ENCODE peak calls at places on chromosomes 12 and 14, in four cellular contexts. One of them, this sample, is unnamed.

GRCh38 chr14:54781080-54781479 is 121.5 kb downstream of the GCH1 start:
- DNase-seq in tibial nerve: no peak
- DNase-seq in fibroblast of the aortic adventitia: no peak
- DNase-seq in body of pancreas: no peak
- DNase-seq in this sample: no peak

GRCh38 chr12:16112151-16112550 is 165.3 kb downstream of the SLC15A5 start:
- DNase-seq in body of pancreas: no peak
- DNase-seq in fibroblast of the aortic adventitia: no peak
- DNase-seq in tibial nerve: no peak
- DNase-seq in this sample: no peak

GRCh38 chr14:67820428-67820881 is 876 bp downstream of the RAD51B start:
- DNase-seq in fibroblast of the aortic adventitia: peak; percentile 43
- DNase-seq in tibial nerve: no peak
- DNase-seq in body of pancreas: no peak
- DNase-seq in this sample: peak; percentile 17

GRCh38 chr12:27383429-27384260 is 51.0 kb downstream of the BMAL2 start:
- DNase-seq in tibial nerve: peak; percentile 82
- DNase-seq in body of pancreas: peak; percentile 86
- DNase-seq in fibroblast of the aortic adventitia: peak; percentile 94
- DNase-seq in this sample: peak; percentile 85

GRCh38 chr14:38039526-38039925 is 168.2 kb upstream of the SSTR1 start:
- DNase-seq in body of pancreas: no peak
- DNase-seq in tibial nerve: no peak
- DNase-seq in fibroblast of the aortic adventitia: no peak
- DNase-seq in this sample: no peak

GRCh38 chr14:102878174-102878969 is 44.1 kb upstream of the AMN start:
- DNase-seq in tibial nerve: no peak
- DNase-seq in fibroblast of the aortic adventitia: no peak
- DNase-seq in body of pancreas: no peak
- DNase-seq in this sample: no peak

GRCh38 chr12:1616233-1617066 is 12.6 kb upstream of the WNT5B start:
- DNase-seq in body of pancreas: no peak
- DNase-seq in tibial nerve: no peak
- DNase-seq in fibroblast of the aortic adventitia: no peak
- DNase-seq in this sample: peak; percentile 54

GRCh38 chr12:108106599-108106998 is 22.5 kb upstream of the WSCD2 start:
- DNase-seq in tibial nerve: no peak
- DNase-seq in fibroblast of the aortic adventitia: no peak
- DNase-seq in body of pancreas: no peak
- DNase-seq in this sample: no peak

GRCh38 chr14:50044040-50044651 is 72.2 kb downstream of the VCPKMT start:
- DNase-seq in fibroblast of the aortic adventitia: no peak
- DNase-seq in body of pancreas: no peak
- DNase-seq in tibial nerve: no peak
- DNase-seq in this sample: peak; percentile 66

GRCh38 chr12:37672655-37673260 is 643.8 kb upstream of the ALG10B start:
- DNase-seq in body of pancreas: no peak
- DNase-seq in tibial nerve: no peak
- DNase-seq in fibroblast of the aortic adventitia: peak; percentile 4
- DNase-seq in this sample: no peak

GRCh38 chr12:77943466-77943865 is 112.8 kb downstream of the NAV3 start:
- DNase-seq in tibial nerve: no peak
- DNase-seq in body of pancreas: no peak
- DNase-seq in fibroblast of the aortic adventitia: peak; percentile 87
- DNase-seq in this sample: no peak

GRCh38 chr12:120399531-120399930 is 30.6 kb upstream of the MSI1 start:
- DNase-seq in body of pancreas: no peak
- DNase-seq in fibroblast of the aortic adventitia: peak; percentile 43
- DNase-seq in tibial nerve: no peak
- DNase-seq in this sample: peak; percentile 29

GRCh38 chr14:102666635-102667034 is 74.2 kb downstream of the RCOR1 start:
- DNase-seq in fibroblast of the aortic adventitia: no peak
- DNase-seq in body of pancreas: no peak
- DNase-seq in tibial nerve: no peak
- DNase-seq in this sample: no peak

GRCh38 chr12:20681334-20681733 is 13.8 kb upstream of the SLCO1C1 start:
- DNase-seq in tibial nerve: no peak
- DNase-seq in body of pancreas: no peak
- DNase-seq in fibroblast of the aortic adventitia: no peak
- DNase-seq in this sample: no peak

GRCh38 chr14:78725086-78725485 is 554.9 kb downstream of the NRXN3 start:
- DNase-seq in fibroblast of the aortic adventitia: no peak
- DNase-seq in tibial nerve: no peak
- DNase-seq in body of pancreas: no peak
- DNase-seq in this sample: no peak

GRCh38 chr12:75921687-75922289 is 109.8 kb downstream of the PHLDA1 start:
- DNase-seq in body of pancreas: peak; percentile 21
- DNase-seq in tibial nerve: no peak
- DNase-seq in fibroblast of the aortic adventitia: no peak
- DNase-seq in this sample: no peak

GRCh38 chr12:6923851-6924250 is 3.9 kb upstream of the ATN1 start:
- DNase-seq in tibial nerve: no peak
- DNase-seq in fibroblast of the aortic adventitia: peak; percentile 38
- DNase-seq in body of pancreas: peak; percentile 32
- DNase-seq in this sample: no peak

GRCh38 chr12:67524861-67525499 is 123.6 kb upstream of the DYRK2 start:
- DNase-seq in fibroblast of the aortic adventitia: no peak
- DNase-seq in body of pancreas: no peak
- DNase-seq in tibial nerve: no peak
- DNase-seq in this sample: peak; percentile 5

GRCh38 chr12:126361804-126362203 is 1296.6 kb downstream of the AACS start:
- DNase-seq in fibroblast of the aortic adventitia: no peak
- DNase-seq in body of pancreas: no peak
- DNase-seq in tibial nerve: no peak
- DNase-seq in this sample: no peak

GRCh38 chr12:117231750-117232149 is 41.5 kb upstream of the FBXO21 start:
- DNase-seq in tibial nerve: no peak
- DNase-seq in body of pancreas: no peak
- DNase-seq in fibroblast of the aortic adventitia: no peak
- DNase-seq in this sample: peak; percentile 16

GRCh38 chr14:105058521-105059034 is 6.7 kb downstream of the GPR132 start:
- DNase-seq in fibroblast of the aortic adventitia: no peak
- DNase-seq in tibial nerve: no peak
- DNase-seq in body of pancreas: no peak
- DNase-seq in this sample: no peak

GRCh38 chr14:52080817-52081755 is 12.2 kb upstream of the NID2 start:
- DNase-seq in body of pancreas: no peak
- DNase-seq in fibroblast of the aortic adventitia: peak; percentile 98
- DNase-seq in tibial nerve: no peak
- DNase-seq in this sample: no peak

GRCh38 chr12:58502236-58502635 is 418.1 kb downstream of the LRIG3 start:
- DNase-seq in body of pancreas: peak; percentile 5
- DNase-seq in fibroblast of the aortic adventitia: no peak
- DNase-seq in tibial nerve: no peak
- DNase-seq in this sample: no peak
- TF ChIP-seq CTCF in body of pancreas: no peak
- TF ChIP-seq CTCF in fibroblast of the aortic adventitia: no peak
- TF ChIP-seq CTCF in tibial nerve: no peak
- TF ChIP-seq CTCF in this sample: no peak

GRCh38 chr12:130162771-130163460 is 652 bp downstream of the FZD10 start:
- DNase-seq in fibroblast of the aortic adventitia: no peak
- DNase-seq in tibial nerve: no peak
- DNase-seq in body of pancreas: no peak
- DNase-seq in this sample: no peak
- H3K4me3 ChIP-seq in fibroblast of the aortic adventitia: no peak overlapping the region
- H3K4me3 ChIP-seq in tibial nerve: peak overlapping the region; percentile 57
- H3K4me3 ChIP-seq in body of pancreas: no peak overlapping the region
- H3K4me3 ChIP-seq in this sample: no peak overlapping the region

DNA sequence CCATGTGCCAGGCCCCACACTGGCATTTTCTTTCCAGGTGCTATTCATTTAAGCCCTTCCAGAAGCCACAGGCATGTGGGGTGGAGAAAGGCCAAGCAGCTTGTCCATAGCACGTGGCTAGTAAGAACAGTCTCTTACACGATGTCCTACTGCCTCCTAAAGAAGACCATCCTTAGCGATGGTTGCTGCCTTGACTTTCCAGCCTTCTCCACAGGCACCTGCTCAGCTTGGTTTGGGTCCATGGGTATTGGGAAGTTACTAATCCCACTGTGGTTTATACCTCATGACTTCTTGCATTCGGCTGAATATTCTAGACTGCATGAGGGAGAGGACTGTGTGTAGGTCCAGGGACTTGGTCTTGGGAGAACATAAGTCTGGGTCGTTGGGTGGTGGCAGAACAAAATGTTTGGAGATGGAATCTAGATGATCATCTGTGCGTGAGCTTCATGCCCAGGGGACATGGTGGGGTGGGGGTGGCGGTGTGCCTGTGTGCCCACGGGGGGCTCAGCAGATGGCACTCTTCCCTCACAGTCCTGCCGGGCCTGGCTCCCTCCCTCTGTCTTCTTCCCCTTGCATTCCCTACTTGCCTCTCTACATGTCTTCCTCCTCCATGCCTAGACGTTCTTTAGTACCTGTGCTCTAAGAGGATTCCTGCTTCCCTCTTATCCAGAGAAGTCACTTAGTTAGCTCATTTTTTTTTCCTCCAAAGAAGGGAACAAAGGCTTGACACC is 49.1 kb downstream of the NINJ2 start:
- DNase-seq in fibroblast of the aortic adventitia: peak; percentile 14
- DNase-seq in body of pancreas: peak; percentile 16
- DNase-seq in tibial nerve: no peak
- DNase-seq in this sample: peak; percentile 58
- TF ChIP-seq CTCF in fibroblast of the aortic adventitia: no peak
- TF ChIP-seq CTCF in body of pancreas: no peak
- TF ChIP-seq CTCF in tibial nerve: peak; percentile 20
- TF ChIP-seq CTCF in this sample: peak; percentile 55

DNA sequence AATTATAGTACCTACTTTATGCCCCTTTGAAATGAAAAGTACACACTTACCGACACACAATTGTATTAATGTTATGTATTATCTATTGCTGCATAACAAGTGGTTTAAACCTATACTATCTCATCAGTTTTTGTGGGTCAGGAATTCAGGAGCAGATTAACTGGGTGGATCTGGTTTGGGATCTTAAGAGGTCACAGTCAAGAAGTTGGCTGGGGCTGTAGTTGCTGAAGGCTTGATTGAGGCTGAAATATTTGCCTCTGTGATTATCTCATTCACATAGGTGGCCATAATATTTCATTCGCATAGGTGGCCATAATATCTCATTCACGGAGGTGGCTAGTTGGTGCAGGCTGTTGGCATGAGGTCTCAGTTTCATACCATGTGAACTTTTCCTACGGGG is 5.7 kb downstream of the METTL25 start:
- DNase-seq in fibroblast of the aortic adventitia: no peak
- DNase-seq in body of pancreas: no peak
- DNase-seq in tibial nerve: no peak
- DNase-seq in this sample: no peak
- H3K4me3 ChIP-seq in fibroblast of the aortic adventitia: no peak overlapping the region
- H3K4me3 ChIP-seq in body of pancreas: no peak overlapping the region
- H3K4me3 ChIP-seq in tibial nerve: no peak overlapping the region
- H3K4me3 ChIP-seq in this sample: no peak overlapping the region

GRCh38 chr12:124856132-124856841 is 7.4 kb downstream of the SCARB1 start:
- DNase-seq in tibial nerve: no peak
- DNase-seq in body of pancreas: no peak
- DNase-seq in fibroblast of the aortic adventitia: no peak
- DNase-seq in this sample: no peak

GRCh38 chr12:124854637-124855184 is 9.0 kb downstream of the SCARB1 start:
- DNase-seq in body of pancreas: no peak
- DNase-seq in fibroblast of the aortic adventitia: no peak
- DNase-seq in tibial nerve: no peak
- DNase-seq in this sample: no peak

GRCh38 chr12:124855275-124855957 is 8.2 kb downstream of the SCARB1 start:
- DNase-seq in fibroblast of the aortic adventitia: no peak
- DNase-seq in tibial nerve: no peak
- DNase-seq in body of pancreas: no peak
- DNase-seq in this sample: no peak

GRCh38 chr12:124857921-124858461 is 5.7 kb downstream of the SCARB1 start:
- DNase-seq in tibial nerve: no peak
- DNase-seq in body of pancreas: no peak
- DNase-seq in fibroblast of the aortic adventitia: no peak
- DNase-seq in this sample: no peak

GRCh38 chr12:124856842-124857178 is 6.9 kb downstream of the SCARB1 start:
- DNase-seq in fibroblast of the aortic adventitia: no peak
- DNase-seq in tibial nerve: no peak
- DNase-seq in body of pancreas: no peak
- DNase-seq in this sample: no peak
- TF ChIP-seq CTCF in fibroblast of the aortic adventitia: no peak
- TF ChIP-seq CTCF in tibial nerve: no peak
- TF ChIP-seq CTCF in body of pancreas: no peak
- TF ChIP-seq CTCF in this sample: no peak

DNA sequence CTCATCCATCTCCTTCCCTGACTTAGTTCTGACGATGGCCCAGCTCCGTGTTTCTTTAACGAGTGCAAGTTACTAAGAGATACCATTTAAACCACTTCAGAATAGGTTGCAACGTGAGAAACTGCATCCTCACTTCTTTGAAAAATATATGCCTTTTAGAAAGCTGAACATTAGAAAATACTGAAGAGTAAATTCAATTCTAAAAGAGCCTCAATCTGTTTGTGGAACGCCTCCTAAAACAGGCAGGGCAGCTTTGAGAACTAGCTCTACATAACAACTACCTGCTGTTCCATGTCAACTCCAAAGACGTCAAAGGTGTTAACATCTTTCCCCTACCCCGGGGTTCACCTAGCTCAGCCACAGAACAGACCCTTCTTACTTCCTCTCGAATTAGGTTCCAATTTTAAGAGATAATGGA is 3.5 kb downstream of the BHLHE41 start:
- DNase-seq in fibroblast of the aortic adventitia: peak; percentile 28
- DNase-seq in body of pancreas: no peak
- DNase-seq in tibial nerve: no peak
- DNase-seq in this sample: no peak
- H3K4me3 ChIP-seq in fibroblast of the aortic adventitia: peak overlapping the region; percentile 78
- H3K4me3 ChIP-seq in body of pancreas: no peak overlapping the region
- H3K4me3 ChIP-seq in tibial nerve: peak overlapping the region; percentile 67
- H3K4me3 ChIP-seq in this sample: no peak overlapping the region

DNA sequence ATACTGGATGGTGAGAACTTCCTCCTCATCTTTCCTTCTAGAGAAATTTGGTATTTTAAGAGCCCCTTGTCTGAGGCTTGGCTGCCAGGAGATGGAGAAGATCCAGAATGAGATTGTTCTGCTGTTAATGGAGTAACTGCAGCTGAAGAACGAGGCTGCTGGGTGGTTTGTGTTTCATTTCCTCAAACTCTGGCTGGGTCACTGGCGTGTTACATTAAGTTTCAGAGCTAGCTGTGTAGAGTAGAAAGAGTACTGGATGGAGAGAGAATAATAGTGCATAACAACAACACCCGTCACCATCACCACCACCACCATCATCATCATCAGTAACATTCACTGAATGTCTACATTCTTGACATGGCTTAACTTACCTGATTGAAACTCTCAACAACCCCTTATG is 325.0 kb upstream of the TBX3 start:
- DNase-seq in fibroblast of the aortic adventitia: no peak
- DNase-seq in tibial nerve: no peak
- DNase-seq in body of pancreas: no peak
- DNase-seq in this sample: peak; percentile 67
- TF ChIP-seq CTCF in fibroblast of the aortic adventitia: no peak
- TF ChIP-seq CTCF in tibial nerve: no peak
- TF ChIP-seq CTCF in body of pancreas: no peak
- TF ChIP-seq CTCF in this sample: no peak

GRCh38 chr14:34688470-34689206 is 25.8 kb downstream of the CFL2 start:
- DNase-seq in fibroblast of the aortic adventitia: no peak
- DNase-seq in body of pancreas: no peak
- DNase-seq in tibial nerve: no peak
- DNase-seq in this sample: no peak
- H3K4me3 ChIP-seq in fibroblast of the aortic adventitia: no peak overlapping the region
- H3K4me3 ChIP-seq in body of pancreas: no peak overlapping the region
- H3K4me3 ChIP-seq in tibial nerve: no peak overlapping the region
- H3K4me3 ChIP-seq in this sample: no peak overlapping the region

This sample was measured in GM12865.